ENCODE peak calls at places on chromosomes 16 and 17, in six cellular contexts. H is SJCRH30, Z is IMR-90, Q is stomach, O is aorta, K is ascending aorta. B is an unnamed sample. For H3K36me3 and H3K4me1, the result is how much of the 10 kb centered on the place peaks cover.

GRCh38 chr17:57918017-57918895 is 37.0 kb downstream of the CUEDC1 start:
- DNase-seq in H (peak), Z (peak), Q (no peak), K (no peak), O (no peak), B (peak)

GRCh38 chr17:45031231-45032149 is 19.9 kb downstream of the DCAKD start:
- DNase-seq in O (no peak), K (no peak), Z (no peak), H (peak), Q (no peak), B (peak)

GRCh38 chr17:72297326-72298115 is 176.7 kb downstream of the SOX9 start:
- DNase-seq in H (no peak), Q (no peak), O (no peak), K (no peak), Z (peak), B (peak)

GRCh38 chr16:83813818-83814653 is 6.3 kb downstream of the HSBP1 start:
- DNase-seq in H (peak), K (no peak), Z (peak), O (no peak), Q (no peak), B (peak)

GRCh38 chr16:85316321-85316919 is 204.1 kb upstream of the CIBAR2 start:
- DNase-seq in Z (peak), K (no peak), Q (peak), O (peak), H (peak), B (peak)

GRCh38 chr16:11614587-11615175 is 28.0 kb upstream of the LITAF start:
- DNase-seq in Z (no peak), Q (no peak), K (no peak), H (no peak), O (peak), B (no peak)

GRCh38 chr17:31605761-31606160 is 214.3 kb downstream of the RAB11FIP4 start:
- DNase-seq in Q (no peak), H (no peak), K (no peak), O (no peak), Z (no peak), B (peak)

GRCh38 chr17:28227278-28228108 is 91.5 kb upstream of the TMEM97 start:
- DNase-seq in O (no peak), H (no peak), Z (no peak), Q (peak), K (no peak), B (peak)

GRCh38 chr17:10421946-10422542 is at the start of gene MYH8:
- DNase-seq in O (no peak), Q (no peak), K (no peak), H (no peak), Z (no peak), B (no peak)

GRCh38 chr17:29645516-29646051 is 22.9 kb upstream of the CORO6 start:
- DNase-seq in K (peak), Q (peak), O (peak), H (peak), Z (peak), B (peak)

GRCh38 chr16:11150190-11150589 is 105.8 kb downstream of the SOCS1 start:
- DNase-seq in H (no peak), Z (no peak), K (no peak), Q (no peak), O (no peak), B (no peak)

GRCh38 chr16:58339452-58339938 is 44.7 kb upstream of the PRSS54 start:
- DNase-seq in Q (no peak), H (peak), Z (no peak), O (no peak), K (no peak), B (peak)

GRCh38 chr16:89859809-89860075 is 13.7 kb upstream of the TCF25 start:
- DNase-seq in Q (no peak), H (no peak), Z (no peak), K (no peak), O (no peak), B (peak)

GRCh38 chr17:46850688-46851028 is 725 bp upstream of the WNT9B start:
- DNase-seq in O (no peak), H (no peak), Q (no peak), Z (no peak), K (no peak), B (peak)

GRCh38 chr17:46853896-46854444 is 2.6 kb downstream of the WNT9B start:
- DNase-seq in K (no peak), Q (no peak), H (no peak), O (no peak), Z (peak), B (peak)

GRCh38 chr17:46854515-46854914 is 3.1 kb downstream of the WNT9B start:
- DNase-seq in K (no peak), Q (no peak), Z (no peak), H (no peak), O (no peak), B (peak)

GRCh38 chr17:46848534-46848933 is 2.8 kb upstream of the WNT9B start:
- DNase-seq in O (no peak), Z (no peak), K (no peak), Q (no peak), H (no peak), B (peak)

DNA sequence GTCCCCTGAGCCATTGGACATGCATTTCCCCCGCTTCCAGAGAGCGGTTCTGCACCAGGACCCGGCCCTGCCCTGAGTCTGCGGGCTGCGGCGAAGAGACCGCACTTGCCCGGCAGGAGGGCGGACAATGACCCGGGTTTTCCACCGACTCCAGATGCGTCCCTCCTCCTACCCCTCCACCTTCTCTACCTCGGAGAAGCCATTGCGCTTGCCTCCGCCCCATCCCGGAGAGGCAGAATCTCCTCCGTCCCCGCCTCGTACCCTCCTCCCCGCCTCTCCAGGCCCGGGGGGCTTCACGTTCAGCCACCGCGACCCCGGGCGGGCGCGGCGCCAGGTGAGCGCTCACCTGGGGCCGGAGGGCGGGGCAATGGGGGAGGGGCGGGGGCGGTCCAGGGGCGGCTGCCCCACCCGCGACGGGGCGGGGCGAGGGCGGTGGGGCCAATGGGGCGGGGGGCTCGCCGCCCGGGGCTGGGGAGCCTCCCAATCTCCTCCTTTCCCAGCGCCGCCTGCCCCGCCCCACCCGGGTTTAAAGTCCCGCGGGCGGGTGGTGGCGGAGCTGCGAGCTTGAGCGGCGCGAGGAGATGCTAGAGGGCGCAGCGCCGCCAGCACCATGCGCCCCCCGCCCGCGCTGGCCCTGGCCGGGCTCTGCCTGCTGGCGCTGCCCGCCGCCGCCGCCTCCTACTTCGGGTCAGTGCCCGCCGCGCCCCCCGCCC is at the start of gene WNT9B:
- DNase-seq in O (no peak), H (no peak), Z (no peak), Q (peak), K (no peak), B (peak)
- H3K27ac ChIP-seq in O (no peak), H (no peak), Z (no peak), Q (no peak), K (no peak), B (no peak)

GRCh38 chr17:63942309-63942985 is 10.3 kb upstream of the CD79B start:
- DNase-seq in H (no peak), O (no peak), Q (no peak), Z (no peak), K (no peak), B (peak)
- H3K36me3 ChIP-seq in H (under half), O (under half), Q (under half), Z (under half), K (under half), B (under half)

GRCh38 chr17:17058304-17058703 is 16.0 kb downstream of the MPRIP start:
- DNase-seq in Z (no peak), K (no peak), H (no peak), O (no peak), Q (peak), B (no peak)
- H3K4me1 ChIP-seq in Z (under half), K (under half), H (under half), O (under half), Q (half or more), B (under half)

GRCh38 chr17:7392696-7393612 is 1.4 kb downstream of the PLSCR3 start:
- DNase-seq in Z (no peak), Q (no peak), O (no peak), H (no peak), K (no peak), B (peak)
- H3K27ac ChIP-seq in Z (no peak), Q (peak), O (no peak), H (no peak), K (peak), B (no peak)

GRCh38 chr16:68473358-68474064 is 25.2 kb upstream of the SMPD3 start:
- DNase-seq in Z (no peak), K (no peak), H (no peak), O (no peak), Q (no peak), B (peak)
- H3K36me3 ChIP-seq in Z (under half), K (under half), H (under half), O (under half), Q (under half), B (under half)

B was measured in osteoblast.